ENCODE peak calls at places on chromosome 12, in nine cellular contexts. R, B, O, U, N, E, X, T and L are unnamed samples. For H3K4me1, the result is how much of the 10 kb centered on the place peaks cover.

GRCh38 chr12:92538970-92539749 is 163.6 kb upstream of the PLEKHG7 start:
- DNase-seq in O (no peak), E (no peak), R (no peak), N (no peak), U (no peak), X (peak), T (peak), B (peak), L (no peak)

GRCh38 chr12:70364695-70365397 is 1.2 kb upstream of the KCNMB4 start:
- DNase-seq in U (no peak), T (peak), E (no peak), R (no peak), B (peak), O (no peak), N (no peak), X (no peak), L (no peak)

GRCh38 chr12:68835333-68835908 is 27.4 kb downstream of the MDM2 start:
- DNase-seq in X (no peak), R (no peak), E (no peak), O (no peak), N (no peak), B (no peak), T (no peak), U (peak), L (no peak)

GRCh38 chr12:113000433-113000832 is 22.1 kb downstream of the OAS2 start:
- DNase-seq in X (no peak), E (no peak), U (no peak), N (no peak), R (no peak), B (no peak), O (no peak), T (no peak), L (no peak)

GRCh38 chr12:6632026-6632978 is 3.5 kb downstream of the LPAR5 start:
- DNase-seq in T (peak), U (peak), O (peak), R (peak), B (no peak), X (no peak), E (no peak), N (peak), L (no peak)

GRCh38 chr12:89373772-89374572 is 21.7 kb upstream of the DUSP6 start:
- DNase-seq in R (no peak), N (no peak), U (no peak), X (peak), O (no peak), B (no peak), T (no peak), E (no peak), L (no peak)

GRCh38 chr12:79217306-79217705 is 352.7 kb downstream of the SYT1 start:
- DNase-seq in X (no peak), R (no peak), O (no peak), N (no peak), T (no peak), E (no peak), U (no peak), B (no peak), L (no peak)

GRCh38 chr12:54680374-54680773 is 32.2 kb upstream of the DCD start:
- DNase-seq in X (no peak), O (peak), N (no peak), R (no peak), B (peak), E (peak), T (peak), U (peak), L (peak)

GRCh38 chr12:95574799-95575452 is 23.6 kb upstream of the USP44 start:
- DNase-seq in E (peak), R (no peak), N (no peak), X (no peak), B (peak), U (no peak), T (no peak), O (no peak), L (peak)

GRCh38 chr12:116915326-116915725 is 4.6 kb downstream of the FBXW8 start:
- DNase-seq in N (no peak), U (no peak), B (no peak), X (no peak), R (no peak), E (no peak), O (no peak), T (no peak), L (no peak)

GRCh38 chr12:11836282-11836963 is 186.9 kb downstream of the ETV6 start:
- DNase-seq in T (peak), U (no peak), X (no peak), O (peak), B (no peak), N (no peak), R (no peak), E (no peak), L (no peak)
- H3K4me1 ChIP-seq in T (half or more), U (under half), X (under half), O (half or more), B (under half), N (under half), R (under half), E (under half), L (under half)

DNA sequence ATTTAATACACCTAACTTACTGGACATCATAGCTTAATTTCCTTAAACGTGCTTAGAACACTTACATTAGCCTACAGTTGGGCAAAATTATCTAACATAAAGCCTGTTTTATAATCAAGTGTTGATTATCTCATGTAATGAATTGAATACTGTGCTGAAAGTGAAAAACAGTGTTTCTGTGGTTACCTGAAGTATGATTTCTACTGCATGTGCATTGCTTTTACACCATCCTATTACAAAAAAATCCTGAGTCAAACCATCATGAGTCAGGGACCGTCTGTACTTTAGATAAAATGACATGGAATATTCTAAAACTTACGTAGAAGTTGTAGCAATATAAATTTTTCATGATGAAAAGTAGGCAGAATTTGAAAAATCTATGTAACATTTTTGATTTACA is 32.8 kb downstream of the TBC1D15 start:
- DNase-seq in X (no peak), B (no peak), E (no peak), O (no peak), N (no peak), U (no peak), R (no peak), T (no peak), L (no peak)
- H3K4me3 ChIP-seq in X (no peak), B (no peak), E (no peak), O (no peak), N (no peak), U (no peak), R (no peak), T (no peak), L (no peak)

GRCh38 chr12:123924539-123924938 is 48.1 kb downstream of the CCDC92 start:
- DNase-seq in T (no peak), U (no peak), X (no peak), E (no peak), R (no peak), B (no peak), O (no peak), N (no peak), L (no peak)
- H3K4me1 ChIP-seq in T (under half), U (under half), X (under half), E (under half), R (under half), B (under half), O (under half), N (under half), L (under half)

GRCh38 chr12:32534698-32535097 is 135.3 kb downstream of the FGD4 start:
- DNase-seq in O (no peak), X (no peak), N (no peak), T (no peak), E (no peak), R (no peak), B (no peak), U (no peak), L (no peak)
- H3K4me3 ChIP-seq in O (peak), X (peak), N (no peak), T (peak), E (no peak), R (no peak), B (peak), U (peak), L (no peak)

GRCh38 chr12:51869931-51870330 is 18.0 kb upstream of the ANKRD33 start:
- DNase-seq in B (no peak), U (no peak), X (no peak), T (no peak), N (no peak), O (no peak), E (no peak), R (peak), L (no peak)
- H3K4me1 ChIP-seq in B (under half), U (under half), X (under half), T (under half), N (under half), O (under half), E (under half), R (under half), L (under half)

DNA sequence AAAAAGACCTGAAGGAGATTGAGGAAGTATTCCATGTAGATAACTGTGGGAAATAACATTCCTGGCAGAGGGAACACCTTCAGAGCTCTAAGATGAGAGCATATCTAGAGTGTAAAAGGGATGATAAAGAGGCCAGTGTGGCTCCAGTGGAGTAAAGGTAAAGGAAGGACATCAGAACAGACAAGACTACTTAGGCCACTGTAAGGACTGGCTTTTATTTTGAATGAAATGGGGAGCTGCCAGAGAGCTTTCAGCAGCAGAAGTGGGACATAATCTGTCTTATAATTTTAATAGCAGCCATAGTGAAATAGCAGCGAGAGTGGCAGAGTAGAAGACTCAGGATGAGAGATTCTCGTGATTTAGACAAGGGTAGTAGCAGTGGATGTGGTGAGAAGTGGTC is 82.5 kb upstream of the KCNH3 start:
- DNase-seq in X (no peak), E (no peak), R (no peak), T (no peak), N (no peak), O (no peak), B (no peak), U (no peak), L (no peak)
- H3K4me3 ChIP-seq in X (no peak), E (no peak), R (no peak), T (no peak), N (no peak), O (no peak), B (no peak), U (no peak), L (no peak)

GRCh38 chr12:53049582-53050318 is at the start of gene TNS2:
- DNase-seq in R (no peak), T (no peak), X (peak), N (no peak), E (no peak), B (peak), U (peak), O (peak), L (peak)
- H3K4me1 ChIP-seq in R (under half), T (under half), X (under half), N (under half), E (half or more), B (half or more), U (under half), O (half or more), L (under half)

DNA sequence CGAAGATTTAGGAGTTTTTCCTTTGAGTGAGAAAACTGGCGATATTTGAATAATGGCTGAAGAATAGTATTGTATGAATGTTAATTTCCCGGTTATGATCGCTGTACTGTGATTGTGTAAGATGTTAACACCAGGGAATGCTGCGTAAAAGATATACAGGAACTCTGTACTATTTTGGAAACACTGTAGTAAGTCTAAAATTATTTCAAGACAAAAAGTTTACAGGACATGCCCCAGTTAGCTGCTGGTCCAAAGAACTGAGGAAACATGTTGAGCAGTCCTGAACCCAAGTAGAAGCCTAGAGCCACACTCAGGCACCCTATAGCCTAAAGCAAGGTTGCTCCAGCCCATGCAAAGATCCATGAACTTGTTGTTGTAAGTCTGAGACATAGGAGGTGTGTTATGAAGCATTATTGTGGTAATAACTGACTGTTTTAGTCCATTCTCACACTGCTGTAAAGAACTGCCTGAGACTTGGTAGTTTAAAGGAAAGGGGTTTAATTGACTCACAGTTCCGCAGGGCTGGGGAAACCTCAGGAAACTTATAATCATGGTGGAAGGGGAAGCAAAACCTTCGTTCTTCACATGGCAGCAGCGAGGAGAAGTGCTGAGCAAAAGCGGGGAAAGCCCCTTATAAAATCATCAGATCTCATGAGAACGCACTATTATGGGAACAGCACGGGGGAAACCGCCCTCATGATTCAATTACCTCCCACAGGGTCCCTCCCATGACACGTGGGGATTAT is 99.8 kb upstream of the RESF1 start:
- DNase-seq in T (peak), N (no peak), B (no peak), E (no peak), R (no peak), O (peak), X (no peak), U (no peak), L (no peak)
- H3K4me3 ChIP-seq in T (no peak), N (no peak), B (no peak), E (no peak), R (no peak), O (no peak), X (no peak), U (no peak), L (no peak)

DNA sequence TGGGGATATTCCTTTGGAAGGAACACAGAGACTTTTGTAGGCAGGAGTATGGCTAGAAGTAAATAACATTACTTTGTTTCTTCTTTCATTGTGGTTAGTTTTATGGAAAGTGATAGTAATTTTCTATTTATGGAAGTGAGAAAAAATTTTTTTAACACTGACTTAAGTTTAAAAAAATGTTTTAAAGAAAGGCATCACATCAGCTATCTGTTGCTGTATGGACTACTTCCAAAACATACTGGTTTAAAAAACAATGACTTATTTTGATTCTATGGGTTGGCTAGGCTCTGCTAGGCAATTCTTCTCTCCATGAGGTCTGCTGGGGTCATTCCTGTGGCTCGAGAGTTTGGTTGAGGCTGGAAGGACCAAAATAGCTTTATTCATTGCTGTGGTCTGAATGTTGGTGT is 31.7 kb upstream of the SLC38A2 start:
- DNase-seq in U (no peak), T (no peak), N (no peak), R (no peak), O (no peak), E (no peak), B (no peak), X (no peak), L (no peak)
- H3K4me1 ChIP-seq in U (under half), T (under half), N (under half), R (under half), O (under half), E (under half), B (under half), X (under half), L (under half)

GRCh38 chr12:14769837-14770494 is 33.3 kb downstream of the WBP11 start:
- DNase-seq in T (peak), N (peak), R (peak), E (no peak), X (peak), B (peak), U (peak), O (peak), L (peak)

GRCh38 chr12:14772946-14773345 is 30.3 kb downstream of the WBP11 start:
- DNase-seq in N (no peak), T (no peak), B (no peak), E (no peak), X (no peak), O (no peak), U (no peak), R (no peak), L (no peak)

GRCh38 chr12:14773685-14774073 is 29.6 kb downstream of the WBP11 start:
- DNase-seq in U (no peak), N (no peak), R (no peak), X (no peak), O (no peak), E (no peak), B (no peak), T (peak), L (no peak)

GRCh38 chr12:14770495-14771313 is 32.6 kb downstream of the WBP11 start:
- DNase-seq in N (peak), X (peak), U (peak), B (peak), O (peak), R (peak), E (peak), T (peak), L (peak)

GRCh38 chr12:14771651-14772137 is 31.6 kb downstream of the WBP11 start:
- DNase-seq in U (no peak), T (peak), B (peak), O (no peak), N (peak), R (peak), X (no peak), E (no peak), L (no peak)
- H3K4me3 ChIP-seq in U (peak), T (peak), B (peak), O (peak), N (peak), R (peak), X (peak), E (peak), L (no peak)